ENCODE peak calls at places on chromosomes 7 and 10, in six cellular contexts. Z is HCT116, F is SK-N-SH, H is transverse colon, S is sigmoid colon, D is suprapubic skin. T is an unnamed sample.

GRCh38 chr7:42055171-42055570 is 181.8 kb downstream of the GLI3 start:
- DNase-seq in Z (no peak), F (no peak), H (no peak), S (no peak), D (no peak), T (no peak)

GRCh38 chr10:113520606-113521481 is 32.0 kb upstream of the HABP2 start:
- DNase-seq in Z (peak), F (peak), H (peak), S (peak), D (peak), T (peak)

GRCh38 chr7:147569514-147569913 is 1021.1 kb upstream of the C7orf33 start:
- DNase-seq in Z (no peak), F (no peak), H (no peak), S (no peak), D (no peak), T (no peak)

GRCh38 chr7:27487509-27487908 is 175.2 kb downstream of the HIBADH start:
- DNase-seq in Z (no peak), F (no peak), H (no peak), S (no peak), D (no peak), T (no peak)

GRCh38 chr7:96959135-96959534 is 46.2 kb upstream of the DLX6 start:
- DNase-seq in Z (no peak), F (no peak), H (no peak), S (no peak), D (no peak), T (no peak)

GRCh38 chr7:19982841-19983835 is 209.7 kb upstream of the TMEM196 start:
- DNase-seq in Z (peak), F (no peak), H (peak), S (peak), D (no peak), T (peak)

GRCh38 chr10:122363722-122364463 is 10.6 kb upstream of the PLEKHA1 start:
- DNase-seq in Z (no peak), F (no peak), H (no peak), S (no peak), D (no peak), T (peak)

GRCh38 chr7:151795168-151795754 is 81.7 kb downstream of the PRKAG2 start:
- DNase-seq in Z (no peak), F (no peak), H (no peak), S (peak), D (no peak), T (no peak)

GRCh38 chr7:149296368-149296767 is 34.4 kb downstream of the ZNF783 start:
- DNase-seq in Z (no peak), F (peak), H (no peak), S (no peak), D (no peak), T (no peak)

GRCh38 chr7:132276986-132277716 is 299.1 kb downstream of the PLXNA4 start:
- DNase-seq in Z (no peak), F (no peak), H (no peak), S (no peak), D (no peak), T (no peak)

GRCh38 chr10:122494173-122494820 is 32.9 kb downstream of the HTRA1 start:
- DNase-seq in Z (no peak), F (no peak), H (no peak), S (no peak), D (no peak), T (no peak)

GRCh38 chr10:17616403-17617030 is 657 bp downstream of the HACD1 start:
- DNase-seq in Z (peak), F (peak), H (peak), S (peak), D (peak), T (peak)

GRCh38 chr7:36723951-36724664 is at the start of gene AOAH:
- DNase-seq in Z (no peak), F (no peak), H (peak), S (peak), D (no peak), T (no peak)

GRCh38 chr10:49081532-49082275 is 33.6 kb downstream of the VSTM4 start:
- DNase-seq in Z (no peak), F (peak), H (no peak), S (no peak), D (no peak), T (no peak)

GRCh38 chr7:3436746-3437145 is 135.7 kb downstream of the SDK1 start:
- DNase-seq in Z (no peak), F (no peak), H (no peak), S (no peak), D (no peak), T (no peak)

GRCh38 chr10:68981074-68981473 is 7.5 kb upstream of the KIFBP start:
- DNase-seq in Z (no peak), F (no peak), H (no peak), S (no peak), D (no peak), T (no peak)

GRCh38 chr10:93580824-93581223 is 14.4 kb downstream of the FFAR4 start:
- DNase-seq in Z (no peak), F (no peak), H (no peak), S (no peak), D (no peak), T (no peak)

GRCh38 chr7:142176901-142177300 is 65.4 kb downstream of the MGAM2 start:
- DNase-seq in Z (no peak), F (no peak), H (no peak), S (no peak), D (no peak), T (no peak)

GRCh38 chr7:118517275-118517674 is 292.8 kb downstream of the ANKRD7 start:
- DNase-seq in Z (no peak), F (no peak), H (no peak), S (no peak), D (no peak), T (no peak)

GRCh38 chr7:1697499-1698125 is 27.5 kb downstream of the ELFN1 start:
- DNase-seq in Z (no peak), F (peak), H (no peak), S (no peak), D (peak), T (no peak)

GRCh38 chr10:5829267-5829666 is 16.0 kb upstream of the GDI2 start:
- DNase-seq in Z (no peak), F (no peak), H (no peak), S (peak), D (no peak), T (no peak)

GRCh38 chr7:46682841-46683624 is 762.0 kb upstream of the IGFBP3 start:
- DNase-seq in Z (no peak), F (no peak), H (no peak), S (no peak), D (no peak), T (no peak)

GRCh38 chr7:113752289-113752688 is 166.5 kb downstream of the PPP1R3A start:
- DNase-seq in Z (no peak), F (no peak), H (no peak), S (no peak), D (no peak), T (no peak)

GRCh38 chr7:157690833-157691382 is 354.1 kb downstream of the DNAJB6 start:
- DNase-seq in Z (peak), F (peak), H (peak), S (peak), D (peak), T (peak)

GRCh38 chr7:47580811-47581331 is 1.0 kb downstream of the TNS3 start:
- DNase-seq in Z (no peak), F (no peak), H (no peak), S (no peak), D (no peak), T (no peak)

GRCh38 chr7:151705744-151706567 is 171.0 kb downstream of the PRKAG2 start:
- DNase-seq in Z (peak), F (peak), H (peak), S (no peak), D (no peak), T (no peak)

GRCh38 chr7:22666732-22667131 is 60.3 kb upstream of the IL6 start:
- DNase-seq in Z (no peak), F (no peak), H (no peak), S (no peak), D (no peak), T (no peak)

GRCh38 chr10:76086571-76087260 is 655.3 kb downstream of the LRMDA start:
- DNase-seq in Z (no peak), F (peak), H (peak), S (peak), D (no peak), T (peak)

GRCh38 chr10:32190890-32191491 is 134.8 kb upstream of the KIF5B start:
- DNase-seq in Z (peak), F (no peak), H (no peak), S (no peak), D (no peak), T (no peak)

GRCh38 chr7:42763137-42763551 is 148.7 kb downstream of the C7orf25 start:
- DNase-seq in Z (no peak), F (no peak), H (no peak), S (no peak), D (no peak), T (no peak)

GRCh38 chr7:70466725-70467364 is 665.1 kb upstream of the GALNT17 start:
- DNase-seq in Z (no peak), F (no peak), H (no peak), S (no peak), D (no peak), T (no peak)

GRCh38 chr10:86260564-86260963 is 106.0 kb downstream of the GRID1 start:
- DNase-seq in Z (no peak), F (no peak), H (no peak), S (no peak), D (no peak), T (no peak)

GRCh38 chr7:133053321-133053891 is 28.5 kb downstream of the CHCHD3 start:
- DNase-seq in Z (no peak), F (no peak), H (no peak), S (peak), D (peak), T (no peak)

GRCh38 chr7:129606801-129607200 is 4.7 kb upstream of the NRF1 start:
- DNase-seq in Z (no peak), F (no peak), H (peak), S (no peak), D (no peak), T (no peak)

GRCh38 chr7:135690566-135690965 is 28.3 kb downstream of the STMP1 start:
- DNase-seq in Z (no peak), F (no peak), H (no peak), S (no peak), D (no peak), T (no peak)

GRCh38 chr10:97408496-97408992 is 7.4 kb upstream of the RRP12 start:
- DNase-seq in Z (no peak), F (no peak), H (peak), S (no peak), D (no peak), T (peak)

GRCh38 chr10:97404044-97404443 is 2.9 kb upstream of the RRP12 start:
- DNase-seq in Z (no peak), F (no peak), H (no peak), S (no peak), D (no peak), T (no peak)

GRCh38 chr10:97407952-97408248 is 6.8 kb upstream of the RRP12 start:
- DNase-seq in Z (no peak), F (no peak), H (no peak), S (no peak), D (no peak), T (no peak)

GRCh38 chr10:97406064-97406463 is 4.9 kb upstream of the RRP12 start:
- DNase-seq in Z (no peak), F (no peak), H (no peak), S (no peak), D (no peak), T (no peak)

GRCh38 chr10:97407211-97407951 is 6.2 kb upstream of the RRP12 start:
- DNase-seq in Z (peak), F (peak), H (peak), S (peak), D (no peak), T (peak)
- TF ChIP-seq CTCF in Z (peak), F (peak), H (peak), S (peak), D (peak), T (peak)

GRCh38 chr7:130926021-130926691 is 192.1 kb upstream of the KLF14 start:
- DNase-seq in Z (no peak), F (no peak), H (no peak), S (no peak), D (no peak), T (no peak)
- TF ChIP-seq POLR2AphosphoS5 in Z (peak), F (no peak), H (no peak), S (no peak), D (no peak), T (no peak)

GRCh38 chr10:102435098-102435497 is 2.7 kb upstream of the CUEDC2 start:
- DNase-seq in Z (no peak), F (no peak), H (no peak), S (no peak), D (no peak), T (no peak)
- H3K4me3 ChIP-seq in Z (no peak), F (no peak), H (peak), S (no peak), D (peak), T (no peak)

DNA sequence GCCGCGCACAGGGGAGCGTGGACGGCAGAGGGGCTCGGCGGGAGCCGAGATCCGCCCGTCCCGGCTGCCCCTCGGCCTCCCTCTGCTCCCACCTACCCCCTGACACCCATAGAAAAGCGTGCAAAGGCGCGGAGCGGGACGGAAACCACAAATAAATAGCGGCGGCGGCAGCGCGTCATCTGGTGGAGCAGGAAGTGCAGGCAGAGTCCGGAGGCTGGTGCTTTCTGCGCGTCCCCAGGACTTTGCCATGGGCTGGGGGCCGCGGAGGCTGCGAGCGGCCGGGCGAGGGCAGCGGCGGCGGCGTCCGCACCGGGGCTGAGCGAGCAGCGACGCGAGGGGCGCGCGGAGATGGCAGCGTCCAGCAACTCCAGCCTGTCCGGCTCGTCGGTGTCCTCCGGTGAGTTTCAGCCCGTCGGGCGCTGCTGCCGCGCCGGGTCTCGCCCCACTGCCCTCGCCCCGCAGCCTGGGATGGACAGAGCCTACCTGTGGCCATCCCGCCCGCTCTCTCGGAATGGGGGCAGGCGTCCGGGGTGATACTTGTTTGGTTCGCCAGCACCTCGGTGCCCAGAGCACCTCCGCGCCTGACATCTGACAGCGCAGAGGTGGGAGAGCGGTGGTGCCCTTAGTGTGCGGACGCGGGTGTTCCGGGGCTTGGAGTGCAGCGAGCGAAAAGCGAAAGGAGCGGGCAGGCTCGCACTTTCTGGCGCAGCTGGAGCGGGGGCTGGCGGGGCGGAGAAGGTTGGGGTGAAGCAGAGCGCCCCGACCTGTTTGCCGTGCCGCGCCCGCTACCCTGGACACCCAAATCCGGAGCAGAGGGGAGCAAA is at the start of gene CHN2:
- DNase-seq in Z (no peak), F (peak), H (peak), S (peak), D (peak), T (peak)
- TF ChIP-seq CTCF in Z (no peak), F (no peak), H (no peak), S (no peak), D (peak), T (no peak)

GRCh38 chr10:110646417-110647135 is 2.4 kb downstream of the RBM20 start:
- DNase-seq in Z (no peak), F (peak), H (no peak), S (no peak), D (no peak), T (no peak)

GRCh38 chr10:110644598-110645462 is 694 bp downstream of the RBM20 start:
- DNase-seq in Z (no peak), F (peak), H (no peak), S (no peak), D (no peak), T (no peak)

GRCh38 chr10:110642980-110643655 is 1.0 kb upstream of the RBM20 start:
- DNase-seq in Z (no peak), F (no peak), H (no peak), S (no peak), D (no peak), T (no peak)

GRCh38 chr10:110642204-110642979 is 1.7 kb upstream of the RBM20 start:
- DNase-seq in Z (no peak), F (no peak), H (no peak), S (no peak), D (no peak), T (no peak)

DNA sequence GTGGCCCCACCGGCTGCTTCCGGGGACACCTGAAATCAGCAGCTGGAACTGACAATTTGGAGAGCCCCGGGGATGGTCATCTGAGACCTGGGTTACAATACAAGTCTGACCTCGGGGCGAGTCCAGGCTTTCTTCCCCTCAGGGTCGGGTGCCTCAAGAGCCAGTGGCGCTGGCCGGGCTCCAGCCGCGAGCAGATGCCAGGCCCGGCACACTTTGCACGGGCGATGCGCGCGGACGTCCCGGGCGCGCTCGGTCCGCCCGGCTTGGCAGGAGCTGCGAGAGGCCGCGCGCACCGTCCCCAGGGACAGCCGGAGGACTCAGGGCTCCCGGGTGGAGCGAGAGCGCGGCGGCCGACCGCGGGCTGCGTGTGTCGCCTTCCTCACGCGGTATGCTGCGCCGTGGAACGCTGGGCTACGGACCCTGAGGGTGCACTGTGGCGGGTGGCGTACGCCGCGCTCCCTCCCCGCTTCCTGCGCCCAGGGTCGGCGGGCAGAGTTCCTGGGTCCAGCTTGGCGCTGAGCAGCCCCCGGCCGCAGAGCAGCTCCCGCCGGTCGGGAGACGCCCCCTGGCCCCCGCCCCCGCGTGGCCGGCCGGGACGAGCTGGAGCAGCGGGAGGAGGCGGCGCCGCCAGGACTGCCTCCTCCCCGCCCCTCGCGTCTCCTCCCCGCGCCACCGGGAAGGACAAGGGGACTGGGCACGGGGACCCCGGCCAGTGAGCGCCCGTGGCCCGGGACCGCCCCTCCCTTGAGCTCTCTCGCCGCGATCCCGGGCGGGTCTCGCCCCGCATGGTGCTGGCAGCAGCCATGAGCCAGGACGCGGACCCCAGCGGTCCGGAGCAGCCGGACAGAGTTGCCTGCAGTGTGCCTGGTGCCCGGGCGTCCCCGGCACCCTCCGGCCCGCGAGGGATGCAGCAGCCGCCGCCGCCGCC is at the start of gene RBM20:
- DNase-seq in Z (no peak), F (peak), H (peak), S (peak), D (no peak), T (no peak)
- TF ChIP-seq POLR2AphosphoS5 in Z (no peak), F (no peak), H (no peak), S (peak), D (no peak), T (no peak)